ENCODE peak calls at places on chromosomes 6 and 20, in seven cellular contexts. H is HCT116, V is A549, J is K562, K is GM12878, B is H1, A is HepG2. C is an unnamed sample.
A peak's percentile ranks its signal among the peaks of the same experiment; 100 is the strongest.

GRCh38 chr6:2193931-2194330 is 51.5 kb downstream of the GMDS start:
- DNase-seq in V (no peak), B (no peak), H (no peak), J (no peak), A (no peak), K (no peak), C (no peak)

GRCh38 chr6:15481892-15482291 is 180.9 kb downstream of the DTNBP1 start:
- DNase-seq in V (no peak), H (no peak), A (no peak), B (no peak), K (no peak), J (peak; percentile 82), C (no peak)

GRCh38 chr20:43457640-43458421 is at the start of gene SRSF6:
- DNase-seq in H (peak; percentile 75), B (peak; percentile 96), K (peak; percentile 32), A (peak; percentile 88), J (peak; percentile 91), V (peak; percentile 84), C (peak; percentile 94)

GRCh38 chr6:125245523-125246264 is 56.1 kb downstream of the HDDC2 start:
- DNase-seq in B (no peak), K (no peak), H (no peak), V (no peak), J (no peak), A (no peak), C (no peak)

GRCh38 chr6:157242791-157243190 is 80.5 kb downstream of the TMEM242 start:
- DNase-seq in V (no peak), H (no peak), A (no peak), K (no peak), B (no peak), J (no peak), C (no peak)

GRCh38 chr20:59219206-59219605 is 55.6 kb downstream of the ZNF831 start:
- DNase-seq in H (no peak), B (no peak), J (no peak), V (no peak), K (no peak), A (no peak), C (no peak)

GRCh38 chr6:168741305-168741704 is 300.3 kb downstream of the SMOC2 start:
- DNase-seq in J (no peak), K (no peak), B (no peak), V (no peak), H (no peak), A (no peak), C (no peak)

GRCh38 chr20:58650181-58650775 is 805 bp upstream of the STX16 start:
- DNase-seq in J (peak; percentile 35), A (no peak), V (no peak), K (no peak), H (no peak), B (peak; percentile 58), C (no peak)

GRCh38 chr20:16479666-16480065 is 93.6 kb downstream of the KIF16B start:
- DNase-seq in K (no peak), A (peak; percentile 83), V (no peak), J (no peak), B (no peak), H (no peak), C (no peak)

GRCh38 chr6:2147737-2148448 is 97.5 kb downstream of the GMDS start:
- DNase-seq in K (no peak), J (no peak), H (no peak), V (no peak), A (no peak), B (no peak), C (no peak)

GRCh38 chr6:105514306-105514705 is 111.4 kb upstream of the PREP start:
- DNase-seq in H (no peak), J (no peak), V (no peak), A (no peak), K (no peak), B (no peak), C (no peak)

GRCh38 chr20:21125849-21126840 is at the start of gene KIZ:
- DNase-seq in A (peak; percentile 93), K (peak; percentile 77), H (peak; percentile 84), B (peak; percentile 100), V (peak; percentile 83), J (peak; percentile 90), C (peak; percentile 97)
- TF ChIP-seq POLR2A in A (peak; percentile 98), K (peak; percentile 98), H (peak; percentile 68), B (no peak), V (peak; percentile 95), J (peak; percentile 81), C (peak; percentile 92)

GRCh38 chr6:138430361-138431145 is 26.5 kb downstream of the HEBP2 start:
- DNase-seq in B (no peak), J (no peak), K (no peak), H (no peak), V (no peak), A (no peak), C (no peak)
- TF ChIP-seq MAX in B (no peak), J (no peak), K (no peak), H (no peak), V (no peak), A (no peak), C (no peak)

GRCh38 chr6:167093406-167093921 is 29.4 kb upstream of the CCR6 start:
- DNase-seq in K (no peak), J (no peak), H (no peak), A (no peak), B (no peak), V (no peak), C (no peak)

GRCh38 chr6:167094436-167094819 is 28.5 kb upstream of the CCR6 start:
- DNase-seq in H (no peak), B (no peak), V (no peak), A (no peak), J (no peak), K (no peak), C (no peak)

GRCh38 chr6:167094820-167095637 is 27.9 kb upstream of the CCR6 start:
- DNase-seq in K (peak; percentile 94), A (no peak), V (no peak), B (no peak), H (no peak), J (no peak), C (peak; percentile 38)

GRCh38 chr6:167092672-167093339 is 30.1 kb upstream of the CCR6 start:
- DNase-seq in J (no peak), V (no peak), A (no peak), H (no peak), K (no peak), B (no peak), C (no peak)

DNA sequence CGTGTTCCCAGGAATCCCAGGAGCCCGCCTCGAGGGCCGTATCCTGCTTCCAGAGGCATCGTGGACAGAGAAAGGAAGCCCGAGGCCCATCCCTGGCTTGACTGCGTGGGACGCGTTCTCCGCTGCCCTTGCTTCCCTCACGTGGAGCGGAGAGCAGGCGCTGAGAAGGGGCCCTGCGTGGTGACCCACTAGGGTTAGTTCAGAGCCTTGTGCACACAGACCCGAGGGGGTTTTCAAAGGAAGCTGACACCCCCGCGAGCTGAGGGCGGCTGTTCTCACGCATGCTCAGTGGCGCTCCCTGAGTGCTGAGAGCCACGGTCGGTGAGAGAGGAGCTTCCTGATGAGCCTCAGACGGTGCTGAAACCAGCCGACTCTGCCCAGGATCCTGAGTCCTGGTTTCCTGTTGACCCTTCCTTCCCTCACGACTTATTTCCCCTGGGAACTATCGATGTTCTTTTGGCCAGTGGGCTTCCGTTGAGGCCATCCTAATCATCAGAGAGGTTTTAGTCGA is 28.9 kb upstream of the CCR6 start:
- DNase-seq in H (no peak), J (no peak), K (peak; percentile 90), V (no peak), B (no peak), A (no peak), C (peak; percentile 72)
- TF ChIP-seq POLR2A in H (no peak), J (no peak), K (peak; percentile 88), V (no peak), B (no peak), A (no peak), C (no peak)

GRCh38 chr20:24049081-24049480 is 60.5 kb upstream of the GGTLC1 start:
- DNase-seq in H (no peak), K (no peak), J (no peak), A (no peak), V (no peak), B (no peak), C (no peak)
- TF ChIP-seq MAX in H (no peak), K (no peak), J (no peak), A (no peak), V (no peak), B (no peak), C (no peak)

GRCh38 chr6:5085638-5086293 is 625 bp downstream of the PPP1R3G start:
- DNase-seq in H (no peak), A (no peak), V (no peak), K (no peak), J (no peak), B (peak; percentile 74), C (peak; percentile 28)

GRCh38 chr6:5083307-5083583 is 1.9 kb upstream of the PPP1R3G start:
- DNase-seq in H (no peak), K (no peak), B (no peak), J (no peak), A (no peak), V (no peak), C (no peak)

GRCh38 chr6:5084787-5085637 is at the start of gene PPP1R3G:
- DNase-seq in J (no peak), B (peak; percentile 75), K (no peak), A (no peak), H (no peak), V (no peak), C (peak; percentile 58)

GRCh38 chr6:5083813-5084191 is 1.3 kb upstream of the PPP1R3G start:
- DNase-seq in B (no peak), K (no peak), A (no peak), J (no peak), H (no peak), V (no peak), C (no peak)

GRCh38 chr6:5084192-5084786 is 852 bp upstream of the PPP1R3G start:
- DNase-seq in K (no peak), B (no peak), J (peak; percentile 77), V (no peak), H (no peak), A (no peak), C (no peak)
- TF ChIP-seq POLR2A in K (no peak), B (no peak), J (no peak), V (no peak), H (no peak), A (peak; percentile 31), C (no peak)